ENCODE peak calls at places on chromosomes 2 and 18, in nine cellular contexts. One of them, this sample, is unnamed.

GRCh38 chr2:143934170-143934912 is 585.6 kb downstream of the ZEB2 start:
- DNase-seq in astrocyte of the spinal cord: no peak
- DNase-seq in frontal cortex: no peak
- DNase-seq in naive B cell: no peak
- DNase-seq in KG1: no peak
- DNase-seq in NCI-H748 treated with DMSO at 0.1 percent for 48 hours: no peak
- DNase-seq in ureter: no peak
- DNase-seq in A172: no peak
- DNase-seq in psoas muscle: no peak
- DNase-seq in this sample: no peak

GRCh38 chr2:11588228-11589110 is 54.6 kb downstream of the GREB1 start:
- DNase-seq in astrocyte of the spinal cord: no peak
- DNase-seq in ureter: no peak
- DNase-seq in A172: no peak
- DNase-seq in frontal cortex: no peak
- DNase-seq in KG1: no peak
- DNase-seq in NCI-H748 treated with DMSO at 0.1 percent for 48 hours: no peak
- DNase-seq in psoas muscle: no peak
- DNase-seq in naive B cell: no peak
- DNase-seq in this sample: no peak

GRCh38 chr2:70891572-70892356 is 43.9 kb upstream of the ATP6V1B1 start:
- DNase-seq in KG1: no peak
- DNase-seq in naive B cell: no peak
- DNase-seq in astrocyte of the spinal cord: no peak
- DNase-seq in ureter: no peak
- DNase-seq in psoas muscle: no peak
- DNase-seq in A172: no peak
- DNase-seq in NCI-H748 treated with DMSO at 0.1 percent for 48 hours: no peak
- DNase-seq in frontal cortex: no peak
- DNase-seq in this sample: no peak

GRCh38 chr2:32212293-32212692 is 46.6 kb downstream of the SLC30A6 start:
- DNase-seq in naive B cell: no peak
- DNase-seq in psoas muscle: no peak
- DNase-seq in ureter: no peak
- DNase-seq in NCI-H748 treated with DMSO at 0.1 percent for 48 hours: no peak
- DNase-seq in astrocyte of the spinal cord: no peak
- DNase-seq in frontal cortex: no peak
- DNase-seq in KG1: no peak
- DNase-seq in A172: no peak
- DNase-seq in this sample: no peak

GRCh38 chr18:62710417-62710816 is 4.9 kb upstream of the PHLPP1 start:
- DNase-seq in ureter: no peak
- DNase-seq in naive B cell: no peak
- DNase-seq in NCI-H748 treated with DMSO at 0.1 percent for 48 hours: peak; percentile 99
- DNase-seq in psoas muscle: no peak
- DNase-seq in astrocyte of the spinal cord: peak; percentile 14
- DNase-seq in A172: peak; percentile 67
- DNase-seq in frontal cortex: no peak
- DNase-seq in KG1: no peak
- DNase-seq in this sample: no peak

GRCh38 chr18:37346048-37346447 is 219.6 kb downstream of the CELF4 start:
- DNase-seq in KG1: no peak
- DNase-seq in naive B cell: no peak
- DNase-seq in astrocyte of the spinal cord: no peak
- DNase-seq in NCI-H748 treated with DMSO at 0.1 percent for 48 hours: no peak
- DNase-seq in A172: no peak
- DNase-seq in frontal cortex: no peak
- DNase-seq in ureter: no peak
- DNase-seq in psoas muscle: no peak
- DNase-seq in this sample: no peak

GRCh38 chr18:59902180-59902992 is 2.6 kb downstream of the PMAIP1 start:
- DNase-seq in A172: peak; percentile 56
- DNase-seq in frontal cortex: no peak
- DNase-seq in ureter: no peak
- DNase-seq in KG1: no peak
- DNase-seq in NCI-H748 treated with DMSO at 0.1 percent for 48 hours: no peak
- DNase-seq in astrocyte of the spinal cord: peak; percentile 92
- DNase-seq in psoas muscle: no peak
- DNase-seq in naive B cell: no peak
- DNase-seq in this sample: no peak

GRCh38 chr2:126616606-126617069 is 39.3 kb upstream of the GYPC start:
- DNase-seq in psoas muscle: no peak
- DNase-seq in A172: no peak
- DNase-seq in NCI-H748 treated with DMSO at 0.1 percent for 48 hours: no peak
- DNase-seq in naive B cell: no peak
- DNase-seq in astrocyte of the spinal cord: no peak
- DNase-seq in KG1: no peak
- DNase-seq in frontal cortex: no peak
- DNase-seq in ureter: no peak
- DNase-seq in this sample: no peak

GRCh38 chr2:136522724-136523123 is 242.6 kb upstream of the THSD7B start:
- DNase-seq in frontal cortex: no peak
- DNase-seq in A172: no peak
- DNase-seq in NCI-H748 treated with DMSO at 0.1 percent for 48 hours: no peak
- DNase-seq in astrocyte of the spinal cord: no peak
- DNase-seq in psoas muscle: no peak
- DNase-seq in naive B cell: no peak
- DNase-seq in ureter: no peak
- DNase-seq in KG1: no peak
- DNase-seq in this sample: no peak

GRCh38 chr2:238868067-238868524 is 20.2 kb downstream of the TWIST2 start:
- DNase-seq in frontal cortex: no peak
- DNase-seq in KG1: no peak
- DNase-seq in psoas muscle: no peak
- DNase-seq in NCI-H748 treated with DMSO at 0.1 percent for 48 hours: no peak
- DNase-seq in A172: no peak
- DNase-seq in astrocyte of the spinal cord: peak; percentile 63
- DNase-seq in ureter: no peak
- DNase-seq in naive B cell: no peak
- DNase-seq in this sample: no peak

GRCh38 chr2:133862400-133862977 is 294.2 kb upstream of the NCKAP5 start:
- DNase-seq in psoas muscle: no peak
- DNase-seq in naive B cell: no peak
- DNase-seq in ureter: no peak
- DNase-seq in NCI-H748 treated with DMSO at 0.1 percent for 48 hours: no peak
- DNase-seq in frontal cortex: no peak
- DNase-seq in KG1: no peak
- DNase-seq in A172: no peak
- DNase-seq in astrocyte of the spinal cord: peak; percentile 17
- DNase-seq in this sample: no peak

GRCh38 chr2:239943571-239943970 is 81.6 kb downstream of the NDUFA10 start:
- DNase-seq in frontal cortex: no peak
- DNase-seq in naive B cell: no peak
- DNase-seq in astrocyte of the spinal cord: no peak
- DNase-seq in A172: no peak
- DNase-seq in psoas muscle: no peak
- DNase-seq in ureter: no peak
- DNase-seq in KG1: no peak
- DNase-seq in NCI-H748 treated with DMSO at 0.1 percent for 48 hours: no peak
- DNase-seq in this sample: no peak

GRCh38 chr2:40164736-40165502 is 287.0 kb downstream of the SLC8A1 start:
- DNase-seq in psoas muscle: no peak
- DNase-seq in KG1: no peak
- DNase-seq in astrocyte of the spinal cord: no peak
- DNase-seq in frontal cortex: no peak
- DNase-seq in NCI-H748 treated with DMSO at 0.1 percent for 48 hours: peak; percentile 37
- DNase-seq in A172: no peak
- DNase-seq in naive B cell: no peak
- DNase-seq in ureter: no peak
- DNase-seq in this sample: no peak

GRCh38 chr2:147382322-147382948 is 462.4 kb upstream of the ACVR2A start:
- DNase-seq in KG1: no peak
- DNase-seq in NCI-H748 treated with DMSO at 0.1 percent for 48 hours: peak; percentile 62
- DNase-seq in frontal cortex: no peak
- DNase-seq in psoas muscle: peak; percentile 43
- DNase-seq in A172: no peak
- DNase-seq in astrocyte of the spinal cord: no peak
- DNase-seq in ureter: peak; percentile 69
- DNase-seq in naive B cell: no peak
- DNase-seq in this sample: no peak

GRCh38 chr2:36246320-36246990 is 109.1 kb upstream of the CRIM1 start:
- DNase-seq in NCI-H748 treated with DMSO at 0.1 percent for 48 hours: no peak
- DNase-seq in frontal cortex: no peak
- DNase-seq in astrocyte of the spinal cord: peak; percentile 56
- DNase-seq in ureter: no peak
- DNase-seq in naive B cell: no peak
- DNase-seq in A172: peak; percentile 60
- DNase-seq in KG1: peak; percentile 50
- DNase-seq in psoas muscle: no peak
- DNase-seq in this sample: no peak

GRCh38 chr18:48292787-48293409 is 116.3 kb downstream of the ZBTB7C start:
- DNase-seq in ureter: peak; percentile 27
- DNase-seq in KG1: no peak
- DNase-seq in NCI-H748 treated with DMSO at 0.1 percent for 48 hours: no peak
- DNase-seq in naive B cell: no peak
- DNase-seq in frontal cortex: no peak
- DNase-seq in psoas muscle: no peak
- DNase-seq in astrocyte of the spinal cord: no peak
- DNase-seq in A172: no peak
- DNase-seq in this sample: no peak

GRCh38 chr18:30376515-30376914 is 666.0 kb downstream of the DSC3 start:
- DNase-seq in astrocyte of the spinal cord: no peak
- DNase-seq in A172: no peak
- DNase-seq in naive B cell: no peak
- DNase-seq in NCI-H748 treated with DMSO at 0.1 percent for 48 hours: peak; percentile 7
- DNase-seq in psoas muscle: no peak
- DNase-seq in frontal cortex: no peak
- DNase-seq in KG1: no peak
- DNase-seq in ureter: no peak
- DNase-seq in this sample: no peak

GRCh38 chr2:63424329-63425078 is 163.8 kb downstream of the WDPCP start:
- DNase-seq in naive B cell: peak; percentile 2
- DNase-seq in psoas muscle: peak; percentile 36
- DNase-seq in KG1: peak; percentile 45
- DNase-seq in ureter: no peak
- DNase-seq in astrocyte of the spinal cord: peak; percentile 41
- DNase-seq in NCI-H748 treated with DMSO at 0.1 percent for 48 hours: no peak
- DNase-seq in A172: peak; percentile 35
- DNase-seq in frontal cortex: no peak
- DNase-seq in this sample: no peak

GRCh38 chr2:56244911-56245530 is 61.2 kb downstream of the CCDC85A start:
- DNase-seq in ureter: no peak
- DNase-seq in KG1: no peak
- DNase-seq in astrocyte of the spinal cord: peak; percentile 13
- DNase-seq in A172: peak; percentile 53
- DNase-seq in psoas muscle: no peak
- DNase-seq in NCI-H748 treated with DMSO at 0.1 percent for 48 hours: no peak
- DNase-seq in naive B cell: no peak
- DNase-seq in frontal cortex: no peak
- DNase-seq in this sample: no peak

GRCh38 chr2:161414385-161415040 is 1.6 kb upstream of the TBR1 start:
- DNase-seq in frontal cortex: no peak
- DNase-seq in NCI-H748 treated with DMSO at 0.1 percent for 48 hours: peak; percentile 47
- DNase-seq in psoas muscle: peak; percentile 60
- DNase-seq in naive B cell: no peak
- DNase-seq in astrocyte of the spinal cord: peak; percentile 29
- DNase-seq in ureter: no peak
- DNase-seq in KG1: no peak
- DNase-seq in A172: peak; percentile 30
- DNase-seq in this sample: peak; percentile 52

GRCh38 chr2:286774-287392 is 1.0 kb downstream of the ALKAL2 start:
- DNase-seq in frontal cortex: no peak
- DNase-seq in psoas muscle: no peak
- DNase-seq in ureter: no peak
- DNase-seq in NCI-H748 treated with DMSO at 0.1 percent for 48 hours: no peak
- DNase-seq in KG1: no peak
- DNase-seq in astrocyte of the spinal cord: no peak
- DNase-seq in A172: no peak
- DNase-seq in naive B cell: no peak
- DNase-seq in this sample: no peak

GRCh38 chr18:36629836-36630235 is 199.0 kb downstream of the TPGS2 start:
- DNase-seq in psoas muscle: no peak
- DNase-seq in frontal cortex: no peak
- DNase-seq in astrocyte of the spinal cord: no peak
- DNase-seq in ureter: no peak
- DNase-seq in NCI-H748 treated with DMSO at 0.1 percent for 48 hours: no peak
- DNase-seq in naive B cell: no peak
- DNase-seq in A172: no peak
- DNase-seq in KG1: no peak
- DNase-seq in this sample: no peak

GRCh38 chr2:30367232-30368070 is 79.6 kb upstream of the LCLAT1 start:
- DNase-seq in frontal cortex: no peak
- DNase-seq in A172: no peak
- DNase-seq in astrocyte of the spinal cord: peak; percentile 36
- DNase-seq in ureter: peak; percentile 20
- DNase-seq in psoas muscle: no peak
- DNase-seq in naive B cell: no peak
- DNase-seq in NCI-H748 treated with DMSO at 0.1 percent for 48 hours: no peak
- DNase-seq in KG1: no peak
- DNase-seq in this sample: no peak

GRCh38 chr2:75592028-75592427 is 31.3 kb upstream of the EVA1A start:
- DNase-seq in A172: peak; percentile 97
- DNase-seq in ureter: no peak
- DNase-seq in astrocyte of the spinal cord: no peak
- DNase-seq in naive B cell: no peak
- DNase-seq in KG1: no peak
- DNase-seq in psoas muscle: no peak
- DNase-seq in NCI-H748 treated with DMSO at 0.1 percent for 48 hours: peak; percentile 19
- DNase-seq in frontal cortex: no peak
- DNase-seq in this sample: no peak

GRCh38 chr2:1773883-1774282 is 29.6 kb upstream of the PXDN start:
- DNase-seq in A172: no peak
- DNase-seq in astrocyte of the spinal cord: no peak
- DNase-seq in naive B cell: no peak
- DNase-seq in KG1: no peak
- DNase-seq in psoas muscle: no peak
- DNase-seq in NCI-H748 treated with DMSO at 0.1 percent for 48 hours: no peak
- DNase-seq in frontal cortex: no peak
- DNase-seq in ureter: no peak
- DNase-seq in this sample: no peak

GRCh38 chr2:229202646-229203045 is 68.4 kb downstream of the PID1 start:
- DNase-seq in naive B cell: no peak
- DNase-seq in KG1: no peak
- DNase-seq in psoas muscle: no peak
- DNase-seq in ureter: no peak
- DNase-seq in frontal cortex: no peak
- DNase-seq in astrocyte of the spinal cord: no peak
- DNase-seq in NCI-H748 treated with DMSO at 0.1 percent for 48 hours: no peak
- DNase-seq in A172: no peak
- DNase-seq in this sample: no peak

GRCh38 chr2:16402891-16403290 is 262.7 kb downstream of the CYRIA start:
- DNase-seq in frontal cortex: no peak
- DNase-seq in NCI-H748 treated with DMSO at 0.1 percent for 48 hours: no peak
- DNase-seq in KG1: no peak
- DNase-seq in naive B cell: no peak
- DNase-seq in ureter: no peak
- DNase-seq in psoas muscle: no peak
- DNase-seq in A172: no peak
- DNase-seq in astrocyte of the spinal cord: no peak
- DNase-seq in this sample: no peak

GRCh38 chr2:189022002-189022401 is 47.8 kb downstream of the COL3A1 start:
- DNase-seq in astrocyte of the spinal cord: peak; percentile 56
- DNase-seq in psoas muscle: no peak
- DNase-seq in A172: peak; percentile 21
- DNase-seq in ureter: no peak
- DNase-seq in KG1: no peak
- DNase-seq in naive B cell: no peak
- DNase-seq in NCI-H748 treated with DMSO at 0.1 percent for 48 hours: no peak
- DNase-seq in frontal cortex: no peak
- DNase-seq in this sample: no peak

GRCh38 chr18:59376351-59376935 is 17.4 kb upstream of the LMAN1 start:
- DNase-seq in A172: no peak
- DNase-seq in naive B cell: no peak
- DNase-seq in NCI-H748 treated with DMSO at 0.1 percent for 48 hours: peak; percentile 99
- DNase-seq in frontal cortex: no peak
- DNase-seq in KG1: no peak
- DNase-seq in psoas muscle: no peak
- DNase-seq in ureter: no peak
- DNase-seq in astrocyte of the spinal cord: no peak
- DNase-seq in this sample: no peak

GRCh38 chr2:139835101-139835500 is 1054.9 kb upstream of the NXPH2 start:
- DNase-seq in astrocyte of the spinal cord: no peak
- DNase-seq in NCI-H748 treated with DMSO at 0.1 percent for 48 hours: no peak
- DNase-seq in naive B cell: no peak
- DNase-seq in frontal cortex: no peak
- DNase-seq in ureter: no peak
- DNase-seq in A172: no peak
- DNase-seq in KG1: no peak
- DNase-seq in psoas muscle: no peak
- DNase-seq in this sample: no peak

GRCh38 chr18:25557006-25557405 is 205.0 kb upstream of the ZNF521 start:
- DNase-seq in NCI-H748 treated with DMSO at 0.1 percent for 48 hours: no peak
- DNase-seq in A172: no peak
- DNase-seq in frontal cortex: no peak
- DNase-seq in psoas muscle: no peak
- DNase-seq in ureter: no peak
- DNase-seq in naive B cell: no peak
- DNase-seq in astrocyte of the spinal cord: no peak
- DNase-seq in KG1: no peak
- DNase-seq in this sample: no peak